ENCODE peak calls at places on chromosome 14, in eight cellular contexts. K, N, B, P, Z, U, L and M are unnamed samples.

GRCh38 chr14:100714205-100714781 is 12.4 kb upstream of the DLK1 start:
- DNase-seq in U (no peak), P (no peak), N (no peak), K (peak), B (no peak), Z (no peak), L (peak), M (no peak)

GRCh38 chr14:102201369-102201748 is 61.7 kb downstream of the WDR20 start:
- DNase-seq in Z (no peak), K (no peak), N (no peak), U (no peak), B (peak), L (no peak), P (no peak), M (no peak)

GRCh38 chr14:100580316-100581227 is 6.6 kb downstream of the BEGAIN start:
- DNase-seq in U (no peak), Z (no peak), L (no peak), B (no peak), K (no peak), N (no peak), P (peak), M (no peak)

GRCh38 chr14:73666583-73666982 is 21.8 kb downstream of the DNAL1 start:
- DNase-seq in Z (no peak), U (no peak), P (no peak), N (no peak), K (no peak), B (no peak), L (no peak), M (no peak)

GRCh38 chr14:55841625-55842024 is 261.6 kb downstream of the KTN1 start:
- DNase-seq in N (no peak), L (no peak), P (no peak), Z (no peak), B (no peak), U (no peak), K (no peak), M (no peak)

GRCh38 chr14:103185051-103186027 is 62.1 kb downstream of the TNFAIP2 start:
- DNase-seq in B (no peak), L (no peak), N (no peak), U (no peak), Z (no peak), K (peak), P (no peak), M (peak)

GRCh38 chr14:65359503-65359902 is 53.0 kb upstream of the FUT8 start:
- DNase-seq in Z (no peak), L (no peak), U (no peak), P (no peak), B (no peak), K (no peak), N (no peak), M (no peak)

GRCh38 chr14:51116682-51117081 is 21.8 kb upstream of the TRIM9 start:
- DNase-seq in U (no peak), L (no peak), Z (no peak), K (no peak), N (no peak), B (no peak), P (no peak), M (no peak)

GRCh38 chr14:64112859-64113258 is 181.3 kb downstream of the ESR2 start:
- DNase-seq in U (no peak), K (no peak), P (no peak), B (no peak), Z (no peak), L (no peak), N (no peak), M (no peak)

GRCh38 chr14:53226553-53226952 is 73.4 kb upstream of the DDHD1 start:
- DNase-seq in Z (no peak), U (no peak), L (no peak), N (no peak), K (no peak), P (no peak), B (no peak), M (no peak)

GRCh38 chr14:104694475-104694950 is 5.1 kb downstream of the INF2 start:
- DNase-seq in N (no peak), Z (no peak), B (no peak), L (no peak), P (no peak), U (no peak), K (no peak), M (no peak)

GRCh38 chr14:61891251-61891650 is 129.0 kb downstream of the SNAPC1 start:
- DNase-seq in P (no peak), K (no peak), B (no peak), N (no peak), U (no peak), L (no peak), Z (no peak), M (no peak)

GRCh38 chr14:42057176-42057575 is 450.5 kb downstream of the LRFN5 start:
- DNase-seq in N (no peak), U (no peak), L (no peak), Z (no peak), B (no peak), P (no peak), K (peak), M (no peak)

GRCh38 chr14:89037065-89037464 is 212.6 kb downstream of the TTC8 start:
- DNase-seq in B (no peak), Z (no peak), U (no peak), K (no peak), N (no peak), P (no peak), L (no peak), M (no peak)

GRCh38 chr14:55832122-55832911 is 252.3 kb downstream of the KTN1 start:
- DNase-seq in B (no peak), U (no peak), P (no peak), N (no peak), Z (no peak), K (no peak), L (no peak), M (no peak)

GRCh38 chr14:94024549-94024948 is 1.6 kb upstream of the OTUB2 start:
- DNase-seq in K (no peak), P (peak), B (no peak), Z (no peak), N (no peak), L (no peak), U (no peak), M (no peak)

GRCh38 chr14:33393895-33394405 is 455.3 kb downstream of the NPAS3 start:
- DNase-seq in U (no peak), L (no peak), P (no peak), K (peak), N (no peak), B (no peak), Z (no peak), M (no peak)

GRCh38 chr14:51318777-51319176 is 78.7 kb downstream of the TMX1 start:
- DNase-seq in P (no peak), U (no peak), K (peak), B (no peak), N (no peak), Z (no peak), L (no peak), M (no peak)

GRCh38 chr14:103319422-103319821 is 14.6 kb upstream of the EIF5 start:
- DNase-seq in L (no peak), Z (no peak), P (no peak), U (no peak), N (no peak), K (no peak), B (no peak), M (no peak)

GRCh38 chr14:98138666-98139065 is 1133.3 kb downstream of the BCL11B start:
- DNase-seq in K (no peak), P (no peak), Z (peak), L (peak), N (no peak), U (peak), B (peak), M (no peak)

GRCh38 chr14:59631237-59631636 is 54.6 kb upstream of the CCDC175 start:
- DNase-seq in B (no peak), K (peak), L (no peak), N (no peak), U (no peak), Z (no peak), P (no peak), M (no peak)

GRCh38 chr14:79056879-79057278 is 886.7 kb downstream of the NRXN3 start:
- DNase-seq in P (no peak), N (no peak), B (no peak), Z (no peak), K (no peak), L (no peak), U (no peak), M (no peak)

GRCh38 chr14:55103005-55103640 is 25.9 kb upstream of the LGALS3 start:
- DNase-seq in B (peak), L (no peak), N (peak), K (peak), Z (peak), P (peak), U (peak), M (peak)

GRCh38 chr14:53929871-53930685 is 26.5 kb downstream of the BMP4 start:
- DNase-seq in B (peak), U (no peak), L (no peak), N (no peak), K (peak), P (no peak), Z (peak), M (no peak)

GRCh38 chr14:104367811-104368750 is 211.5 kb upstream of the C14orf180 start:
- DNase-seq in L (peak), K (no peak), U (no peak), Z (no peak), P (peak), B (no peak), N (no peak), M (no peak)

GRCh38 chr14:33943081-33943480 is 7.8 kb downstream of the EGLN3 start:
- DNase-seq in L (peak), K (peak), B (no peak), Z (no peak), N (no peak), U (no peak), P (no peak), M (no peak)